ENCODE peak calls at places on chromosome 11, in seven cellular contexts. F, I, N, P, Y, T and R are unnamed samples.

GRCh38 chr11:128956401-128957203 is 13.9 kb upstream of the TP53AIP1 start:
- DNase-seq in F (peak; percentile 95), I (peak; percentile 91), N (peak; percentile 65), P (peak; percentile 73), Y (peak; percentile 50), T (peak; percentile 72), R (peak; percentile 84)

GRCh38 chr11:122486793-122487495 is 168.6 kb upstream of the UBASH3B start:
- DNase-seq in F (peak; percentile 35), I (peak; percentile 65), N (no peak), P (peak; percentile 6), Y (no peak), T (no peak), R (no peak)

GRCh38 chr11:9972917-9973504 is 309.1 kb downstream of the SWAP70 start:
- DNase-seq in F (peak; percentile 72), I (peak; percentile 65), N (peak; percentile 73), P (peak; percentile 16), Y (no peak), T (peak; percentile 48), R (peak; percentile 61)

GRCh38 chr11:124026498-124026897 is at the start of gene OR10G8:
- DNase-seq in F (no peak), I (no peak), N (no peak), P (no peak), Y (no peak), T (no peak), R (no peak)

GRCh38 chr11:17687946-17688670 is 31.3 kb upstream of the MYOD1 start:
- DNase-seq in F (no peak), I (no peak), N (no peak), P (no peak), Y (no peak), T (no peak), R (no peak)

GRCh38 chr11:85810871-85811611 is at the start of gene SYTL2:
- DNase-seq in F (peak; percentile 85), I (peak; percentile 86), N (peak; percentile 60), P (no peak), Y (peak; percentile 76), T (peak; percentile 87), R (peak; percentile 83)

GRCh38 chr11:45798793-45799441 is 6.0 kb upstream of the SLC35C1 start:
- DNase-seq in F (no peak), I (no peak), N (no peak), P (no peak), Y (no peak), T (no peak), R (peak; percentile 76)

GRCh38 chr11:78250099-78250498 is 61.4 kb downstream of the USP35 start:
- DNase-seq in F (no peak), I (no peak), N (no peak), P (no peak), Y (no peak), T (no peak), R (no peak)

GRCh38 chr11:65685981-65686380 is 23.3 kb upstream of the RELA start:
- DNase-seq in F (no peak), I (peak; percentile 20), N (no peak), P (no peak), Y (no peak), T (no peak), R (no peak)

GRCh38 chr11:21475276-21475675 is 717.6 kb upstream of the ANO5 start:
- DNase-seq in F (no peak), I (peak; percentile 40), N (no peak), P (no peak), Y (no peak), T (no peak), R (no peak)

GRCh38 chr11:69817265-69818236 is 1.7 kb downstream of the FGF3 start:
- DNase-seq in F (peak; percentile 26), I (peak; percentile 56), N (no peak), P (no peak), Y (peak; percentile 38), T (no peak), R (no peak)

GRCh38 chr11:117882539-117882938 is 6.1 kb upstream of the FXYD6 start:
- DNase-seq in F (no peak), I (no peak), N (no peak), P (no peak), Y (no peak), T (no peak), R (peak; percentile 43)

GRCh38 chr11:111376453-111376871 is 2.6 kb downstream of the POU2AF1 start:
- DNase-seq in F (peak; percentile 39), I (no peak), N (no peak), P (no peak), Y (peak; percentile 21), T (peak; percentile 79), R (no peak)
- H3K4me3 ChIP-seq in F (no peak overlapping the region), I (no peak overlapping the region), N (peak overlapping the region; percentile 92), P (no peak overlapping the region), Y (no peak overlapping the region), T (peak overlapping the region; percentile 83), R (no peak overlapping the region)

GRCh38 chr11:46952553-46952952 is 16.0 kb downstream of the CSTPP1 start:
- DNase-seq in F (peak; percentile 21), I (no peak), N (no peak), P (no peak), Y (no peak), T (no peak), R (no peak)
- H3K9me2 ChIP-seq in F (no peaks in the 10 kb centered on the region), I (no peaks in the 10 kb centered on the region), N (no peaks in the 10 kb centered on the region), P (no peaks in the 10 kb centered on the region), Y (no peaks in the 10 kb centered on the region), T (no peaks in the 10 kb centered on the region), R (no peaks in the 10 kb centered on the region)

GRCh38 chr11:102305352-102306047 is 11.8 kb upstream of the BIRC3 start:
- DNase-seq in F (no peak), I (no peak), N (no peak), P (no peak), Y (no peak), T (no peak), R (no peak)

GRCh38 chr11:102304686-102305085 is 12.6 kb upstream of the BIRC3 start:
- DNase-seq in F (no peak), I (no peak), N (no peak), P (no peak), Y (no peak), T (no peak), R (no peak)

GRCh38 chr11:102306817-102307814 is 10.2 kb upstream of the BIRC3 start:
- DNase-seq in F (no peak), I (no peak), N (peak; percentile 72), P (no peak), Y (no peak), T (no peak), R (no peak)

GRCh38 chr11:102309621-102310541 is 7.4 kb upstream of the BIRC3 start:
- DNase-seq in F (no peak), I (peak; percentile 87), N (no peak), P (no peak), Y (no peak), T (no peak), R (no peak)

DNA sequence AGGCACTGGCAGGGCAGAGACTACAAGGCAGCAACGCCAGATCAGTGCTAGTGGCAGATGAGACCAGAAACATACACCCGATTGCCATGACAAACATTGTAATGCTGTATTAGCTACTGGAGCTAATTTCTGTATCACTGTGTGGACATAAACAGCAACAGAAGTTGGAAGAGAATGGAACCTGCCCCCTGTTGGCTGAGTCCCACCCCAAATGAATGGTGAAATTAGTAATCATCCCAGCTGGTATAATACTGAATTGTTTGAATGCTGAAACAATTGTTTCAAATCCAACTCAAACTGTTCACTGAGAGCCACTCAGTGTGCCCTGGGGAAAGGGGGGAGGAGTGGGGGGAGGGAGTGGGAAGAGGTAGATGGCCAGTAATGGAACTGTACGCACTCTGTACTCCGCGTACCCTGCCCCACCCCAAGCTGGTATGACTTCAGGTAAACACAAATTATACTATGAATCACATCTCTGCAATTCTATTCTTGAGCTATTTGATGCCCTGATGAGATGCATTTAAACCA is 11.2 kb upstream of the BIRC3 start:
- DNase-seq in F (peak; percentile 98), I (no peak), N (no peak), P (no peak), Y (peak; percentile 83), T (no peak), R (peak; percentile 76)
- H3K4me1 ChIP-seq in F (peaks cover 37% of the 10 kb centered on the region), I (peaks cover 11% of the 10 kb centered on the region), N (peaks cover 40% of the 10 kb centered on the region), P (peaks cover 25% of the 10 kb centered on the region), Y (peaks cover 37% of the 10 kb centered on the region), T (peaks cover 24% of the 10 kb centered on the region), R (peaks cover 15% of the 10 kb centered on the region)

DNA sequence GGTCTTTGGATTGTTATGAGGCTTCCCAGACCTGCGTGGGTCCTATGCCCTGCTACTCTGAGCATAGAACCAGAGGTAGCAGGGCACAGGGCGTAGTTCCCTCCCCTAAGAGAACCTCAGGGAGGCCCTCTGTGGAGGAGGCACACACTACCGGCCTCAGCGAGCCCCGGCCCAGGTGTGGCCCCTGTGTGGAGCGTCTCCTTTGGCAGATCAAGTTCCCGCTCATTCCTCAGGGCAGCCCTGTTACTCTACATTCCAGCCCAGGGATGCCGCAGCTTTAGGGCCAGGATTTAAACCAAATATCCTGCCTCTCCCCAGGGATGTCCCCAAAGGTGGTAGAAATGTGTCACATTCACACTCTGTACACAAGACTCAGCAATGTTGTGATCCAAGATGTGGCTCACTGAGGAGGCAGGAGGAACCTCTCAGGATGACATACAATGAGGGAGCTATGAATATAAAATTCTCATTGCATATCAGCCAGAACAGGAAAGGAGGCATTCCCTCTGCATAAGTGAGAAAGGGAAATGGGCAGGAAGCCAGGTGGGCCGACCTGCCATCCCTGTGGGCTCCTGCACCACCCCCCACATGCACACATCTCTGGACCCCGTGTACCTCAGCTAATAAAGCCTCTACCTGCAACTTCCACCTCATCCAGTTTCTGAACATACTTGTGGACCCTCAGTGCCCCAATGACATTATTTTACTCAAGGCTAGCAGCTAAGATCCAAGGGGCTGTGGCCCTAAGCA is 131.9 kb upstream of the TEAD1 start:
- DNase-seq in F (no peak), I (no peak), N (no peak), P (no peak), Y (no peak), T (no peak), R (no peak)
- H3K4me3 ChIP-seq in F (no peak overlapping the region), I (no peak overlapping the region), N (no peak overlapping the region), P (no peak overlapping the region), Y (no peak overlapping the region), T (no peak overlapping the region), R (no peak overlapping the region)

GRCh38 chr11:83643115-83643514 is 356.9 kb upstream of the CCDC90B start:
- DNase-seq in F (no peak), I (no peak), N (no peak), P (no peak), Y (no peak), T (peak; percentile 19), R (no peak)

GRCh38 chr11:83645561-83645960 is 359.4 kb upstream of the CCDC90B start:
- DNase-seq in F (no peak), I (no peak), N (no peak), P (no peak), Y (no peak), T (no peak), R (no peak)

GRCh38 chr11:83639995-83640758 is 354.0 kb upstream of the CCDC90B start:
- DNase-seq in F (no peak), I (no peak), N (no peak), P (no peak), Y (no peak), T (no peak), R (no peak)

GRCh38 chr11:83641511-83641910 is 355.3 kb upstream of the CCDC90B start:
- DNase-seq in F (no peak), I (peak; percentile 48), N (no peak), P (no peak), Y (no peak), T (no peak), R (peak; percentile 82)
- H3K9me2 ChIP-seq in F (no peaks in the 10 kb centered on the region), I (no peaks in the 10 kb centered on the region), N (no peaks in the 10 kb centered on the region), P (no peaks in the 10 kb centered on the region), Y (no peaks in the 10 kb centered on the region), T (no peaks in the 10 kb centered on the region), R (no peaks in the 10 kb centered on the region)